ENCODE peak calls at places on chromosomes 5 and 9, in seven cellular contexts. K is lower lobe of right lung, X is SJSA1, J is spleen, T is DMS79 treated with DMSO at 0.1 percent for 48 hours, F is GM19239, I is HCT116. Y is an unnamed sample.
A peak's percentile ranks its signal among the peaks of the same experiment; 100 is the strongest.

GRCh38 chr9:98807811-98808195 is 333 bp downstream of the GALNT12 start:
- DNase-seq in K (no peak), X (no peak), J (peak; percentile 80), T (no peak), F (no peak), I (no peak), Y (no peak)

GRCh38 chr5:93890657-93891056 is 149.3 kb upstream of the POU5F2 start:
- DNase-seq in K (no peak), X (no peak), J (no peak), T (peak; percentile 85), F (no peak), I (no peak), Y (no peak)

GRCh38 chr9:137697832-137698231 is 79.0 kb downstream of the EHMT1 start:
- DNase-seq in K (no peak), X (no peak), J (no peak), T (no peak), F (no peak), I (no peak), Y (no peak)

GRCh38 chr5:143479394-143479793 is 75.9 kb upstream of the NR3C1 start:
- DNase-seq in K (no peak), X (no peak), J (no peak), T (no peak), F (no peak), I (no peak), Y (no peak)

GRCh38 chr9:136554870-136555269 is 9.0 kb upstream of the NOTCH1 start:
- DNase-seq in K (peak; percentile 77), X (no peak), J (no peak), T (peak; percentile 52), F (no peak), I (no peak), Y (no peak)

GRCh38 chr9:110996436-110997224 is 41.6 kb downstream of the LPAR1 start:
- DNase-seq in K (no peak), X (no peak), J (no peak), T (no peak), F (no peak), I (no peak), Y (no peak)

GRCh38 chr9:133974631-133975341 is 17.3 kb downstream of the VAV2 start:
- DNase-seq in K (peak; percentile 20), X (no peak), J (peak; percentile 66), T (no peak), F (no peak), I (no peak), Y (no peak)

GRCh38 chr5:386432-387341 is 56.3 kb upstream of the EXOC3 start:
- DNase-seq in K (no peak), X (no peak), J (no peak), T (peak; percentile 22), F (no peak), I (no peak), Y (no peak)

Y was measured in COLO829.